ENCODE peak calls at places on chromosomes 5 and 9, in six cellular contexts. R is K562, P is endothelial cell of umbilical vein, W is HepG2, Y is A549, U is GM12878. G is an unnamed sample.

GRCh38 chr5:159161361-159162214 is 47.8 kb downstream of the RNF145 start:
- DNase-seq in Y (no peak), U (no peak), W (no peak), P (no peak), R (no peak), G (no peak)

GRCh38 chr5:132363431-132364112 is 5.9 kb upstream of the SLC22A5 start:
- DNase-seq in R (peak; percentile 78), U (no peak), W (no peak), Y (peak; percentile 90), P (peak; percentile 50), G (no peak)

GRCh38 chr9:79812507-79813261 is 240.9 kb downstream of the TLE4 start:
- DNase-seq in R (no peak), W (no peak), P (no peak), Y (no peak), U (peak; percentile 55), G (peak; percentile 1)

GRCh38 chr9:124455820-124456219 is 5.6 kb downstream of the ADGRD2 start:
- DNase-seq in P (no peak), U (no peak), R (no peak), W (no peak), Y (no peak), G (no peak)

GRCh38 chr5:1253456-1254105 is 28.4 kb downstream of the SLC6A18 start:
- DNase-seq in W (no peak), P (no peak), Y (no peak), R (no peak), U (no peak), G (no peak)

GRCh38 chr5:67209141-67209771 is 12.7 kb upstream of the CD180 start:
- DNase-seq in R (peak; percentile 76), Y (peak; percentile 84), P (peak; percentile 77), W (peak; percentile 61), U (no peak), G (peak; percentile 76)

GRCh38 chr9:75432888-75433287 is 344.6 kb downstream of the OSTF1 start:
- DNase-seq in W (no peak), P (no peak), R (no peak), Y (no peak), U (no peak), G (no peak)

GRCh38 chr9:114775981-114776380 is 29.9 kb downstream of the TNFSF15 start:
- DNase-seq in Y (no peak), W (no peak), U (no peak), R (no peak), P (no peak), G (no peak)

GRCh38 chr5:172607213-172607793 is 33.8 kb upstream of the NEURL1B start:
- DNase-seq in W (no peak), U (no peak), R (no peak), Y (no peak), P (no peak), G (no peak)

GRCh38 chr5:14266171-14266570 is 123.0 kb downstream of the TRIO start:
- DNase-seq in R (no peak), U (no peak), Y (no peak), P (no peak), W (no peak), G (no peak)

GRCh38 chr5:124869481-124870033 is 123.1 kb upstream of the ZNF608 start:
- DNase-seq in P (peak; percentile 79), U (no peak), Y (no peak), R (no peak), W (no peak), G (no peak)

GRCh38 chr5:13215370-13215769 is 729.1 kb downstream of the DNAH5 start:
- DNase-seq in W (no peak), R (no peak), Y (no peak), U (no peak), P (no peak), G (no peak)

GRCh38 chr9:68913054-68913453 is 100.9 kb downstream of the PRKACG start:
- DNase-seq in W (no peak), U (no peak), P (no peak), R (no peak), Y (no peak), G (no peak)

GRCh38 chr5:119322312-119322947 is 33.4 kb upstream of the TNFAIP8 start:
- DNase-seq in Y (no peak), R (peak; percentile 59), W (no peak), P (no peak), U (no peak), G (no peak)
- TF ChIP-seq MYC in Y (no peak), R (no peak), W (no peak), P (no peak), U (no peak), G (no peak)

GRCh38 chr9:115884846-115885245 is 268.7 kb upstream of the PAPPA start:
- DNase-seq in U (no peak), R (no peak), W (no peak), Y (no peak), P (no peak), G (no peak)
- TF ChIP-seq MAX in U (no peak), R (no peak), W (no peak), Y (no peak), P (no peak), G (no peak)

DNA sequence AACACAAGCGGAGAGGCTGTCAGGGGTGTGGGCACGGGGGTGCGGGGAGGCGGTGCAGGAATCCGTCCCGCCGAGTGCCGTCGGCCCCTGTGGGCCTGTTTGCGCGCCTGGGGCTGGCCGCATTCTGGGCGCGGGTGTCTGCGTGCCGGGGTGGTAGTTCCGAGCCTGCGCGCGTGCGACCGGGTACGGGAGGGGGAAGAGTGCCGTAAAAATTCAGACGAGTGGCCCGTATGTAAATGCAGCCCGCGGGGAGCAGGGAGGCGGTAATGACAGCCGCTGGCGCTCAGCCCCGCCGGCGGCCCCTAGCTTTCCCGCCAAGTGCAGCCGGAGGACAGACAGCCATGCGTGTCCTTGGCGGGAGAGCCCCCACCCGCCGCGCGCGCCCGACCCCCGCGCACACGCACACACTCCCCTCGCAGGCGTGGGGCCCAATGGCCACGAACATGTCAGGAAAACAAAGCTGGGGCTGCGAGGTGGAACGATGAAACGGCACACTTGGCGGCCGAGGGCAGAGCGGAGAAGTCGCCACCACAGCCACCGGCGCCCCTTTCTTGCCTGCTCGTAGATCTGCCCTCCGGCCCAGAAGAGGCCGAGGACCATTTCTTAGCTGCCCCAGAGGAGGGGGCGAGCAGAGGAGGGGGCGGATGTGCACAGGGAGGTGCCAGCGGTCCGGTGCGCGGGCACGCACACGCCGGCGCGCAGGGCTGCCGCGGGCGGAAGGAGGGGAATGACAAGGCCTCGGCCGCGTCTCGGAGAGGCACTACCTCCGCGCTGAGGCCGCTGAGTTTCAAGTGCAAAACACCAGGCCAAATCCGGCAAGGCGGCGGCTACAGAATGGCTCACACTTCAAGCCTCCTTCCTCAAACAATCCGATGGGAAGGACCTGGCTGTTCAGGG is 208.5 kb downstream of the MEF2C start:
- DNase-seq in W (no peak), Y (no peak), U (no peak), P (no peak), R (no peak), G (peak; percentile 91)
- TF ChIP-seq MYC in W (no peak), Y (no peak), U (no peak), P (no peak), R (no peak), G (peak; percentile 45)

GRCh38 chr5:140253985-140254384 is 48.9 kb downstream of the PFDN1 start:
- DNase-seq in W (peak; percentile 15), U (no peak), Y (peak; percentile 53), P (no peak), R (no peak), G (no peak)

GRCh38 chr5:140250386-140250785 is 52.5 kb downstream of the PFDN1 start:
- DNase-seq in U (no peak), P (no peak), W (no peak), R (no peak), Y (no peak), G (no peak)

GRCh38 chr5:140249536-140249935 is 53.4 kb downstream of the PFDN1 start:
- DNase-seq in Y (no peak), R (no peak), U (no peak), P (no peak), W (no peak), G (no peak)

GRCh38 chr5:140252470-140253126 is 50.3 kb downstream of the PFDN1 start:
- DNase-seq in W (no peak), R (no peak), P (no peak), Y (no peak), U (no peak), G (no peak)

DNA sequence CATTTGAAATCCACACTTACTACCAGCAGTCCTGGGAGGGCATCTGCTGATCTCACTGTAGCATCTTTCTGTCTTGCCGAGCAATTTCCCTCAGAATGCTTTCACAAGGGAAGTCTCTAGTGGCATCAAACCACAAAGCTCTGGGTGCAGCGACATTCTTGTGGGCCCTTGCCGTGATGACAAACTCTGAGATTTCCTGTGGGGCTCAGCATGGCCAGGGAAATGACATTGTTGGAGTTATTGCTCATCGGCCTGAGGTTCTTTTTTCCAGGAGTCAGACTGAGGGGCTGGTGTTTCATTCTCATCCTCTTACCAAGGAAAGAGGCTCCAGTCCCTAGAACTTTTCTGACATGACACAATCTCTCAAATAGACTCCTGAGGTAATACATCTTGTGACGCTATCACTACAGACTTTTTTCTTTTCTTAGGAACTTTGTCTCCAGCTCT is 51.4 kb downstream of the PFDN1 start:
- DNase-seq in W (no peak), P (peak; percentile 89), R (no peak), U (peak; percentile 61), Y (peak; percentile 36), G (peak; percentile 85)
- TF ChIP-seq MAX in W (no peak), P (no peak), R (no peak), U (no peak), Y (no peak), G (no peak)

GRCh38 chr5:6307304-6307703 is 71.0 kb downstream of the MED10 start:
- DNase-seq in P (no peak), R (no peak), U (no peak), Y (no peak), W (no peak), G (no peak)

GRCh38 chr5:6305821-6306220 is 72.5 kb downstream of the MED10 start:
- DNase-seq in U (no peak), P (no peak), R (no peak), Y (no peak), W (no peak), G (no peak)

GRCh38 chr5:6302099-6302498 is 76.2 kb downstream of the MED10 start:
- DNase-seq in W (no peak), Y (no peak), R (no peak), U (no peak), P (no peak), G (no peak)

GRCh38 chr5:6308683-6309082 is 69.7 kb downstream of the MED10 start:
- DNase-seq in U (no peak), W (no peak), R (no peak), Y (no peak), P (no peak), G (no peak)

DNA sequence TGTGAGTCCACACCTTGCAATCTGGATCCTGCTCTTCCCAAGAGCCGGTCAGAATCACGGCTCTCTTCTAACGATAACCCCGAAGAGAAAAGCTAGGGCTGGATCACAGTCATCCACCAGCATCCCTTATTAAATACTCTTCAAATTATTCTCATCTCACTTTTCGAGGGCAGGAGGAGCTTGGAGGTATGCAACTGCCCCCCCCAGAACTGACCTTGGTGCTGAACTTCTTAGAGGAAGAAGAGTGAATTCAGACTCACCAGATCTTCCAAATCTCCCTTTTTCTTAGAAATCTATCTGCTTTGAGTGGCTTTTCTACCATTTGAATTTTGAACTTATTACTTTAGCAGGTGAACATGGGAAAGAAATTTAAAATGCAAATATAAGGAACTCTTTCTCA is 75.7 kb downstream of the MED10 start:
- DNase-seq in Y (no peak), U (no peak), P (no peak), R (peak; percentile 24), W (no peak), G (peak; percentile 19)
- TF ChIP-seq MYC in Y (no peak), U (no peak), P (no peak), R (no peak), W (no peak), G (no peak)

GRCh38 chr9:100725376-100725775 is 147.5 kb downstream of the CAVIN4 start:
- DNase-seq in W (no peak), Y (no peak), R (no peak), P (no peak), U (no peak), G (no peak)
- TF ChIP-seq MAX in W (no peak), Y (no peak), R (no peak), P (no peak), U (no peak), G (no peak)